ENCODE peak calls at places on chromosome 21, in ten cellular contexts. W is CD8-positive, alpha-beta T cell; X is psoas muscle; S is CD4-positive, alpha-beta T cell; C is HCT116; V is colonic mucosa; P is transverse colon; I is lung; J is lower leg skin; O is fibroblast of mammary gland. T is an unnamed sample.

GRCh38 chr21:41678944-41679343 is 87.9 kb downstream of the RIPK4 start:
- DNase-seq in W (no peak), X (peak; percentile 85), S (no peak), C (peak; percentile 96), V (peak; percentile 97), P (peak; percentile 96), I (peak; percentile 97), J (peak; percentile 95), O (peak; percentile 97), T (no peak)

GRCh38 chr21:45390831-45391742 is 13.9 kb upstream of the COL18A1 start:
- DNase-seq in W (no peak), X (no peak), S (no peak), C (no peak), V (no peak), P (no peak), I (no peak), J (no peak), O (no peak), T (no peak)

GRCh38 chr21:26007911-26008579 is 162.5 kb downstream of the APP start:
- DNase-seq in W (no peak), X (no peak), S (no peak), C (no peak), V (no peak), P (no peak), I (no peak), J (no peak), O (no peak), T (no peak)

GRCh38 chr21:41141031-41141457 is 26.9 kb upstream of the BACE2 start:
- DNase-seq in W (no peak), X (no peak), S (no peak), C (no peak), V (no peak), P (no peak), I (no peak), J (no peak), O (peak; percentile 5), T (no peak)

GRCh38 chr21:37230632-37231246 is 36.4 kb downstream of the VPS26C start:
- DNase-seq in W (no peak), X (no peak), S (no peak), C (no peak), V (no peak), P (no peak), I (no peak), J (no peak), O (no peak), T (no peak)

GRCh38 chr21:37266515-37267221 is 466 bp downstream of the VPS26C start:
- DNase-seq in W (no peak), X (peak; percentile 44), S (no peak), C (no peak), V (no peak), P (no peak), I (no peak), J (no peak), O (peak; percentile 28), T (peak; percentile 53)

GRCh38 chr21:28943631-28944030 is 49.0 kb downstream of the LTN1 start:
- DNase-seq in W (no peak), X (no peak), S (no peak), C (no peak), V (no peak), P (no peak), I (no peak), J (no peak), O (peak; percentile 73), T (no peak)

GRCh38 chr21:35925497-35925896 is 134.8 kb downstream of the SETD4 start:
- DNase-seq in W (no peak), X (peak; percentile 17), S (no peak), C (no peak), V (no peak), P (no peak), I (no peak), J (peak; percentile 28), O (peak; percentile 80), T (no peak)

GRCh38 chr21:37198989-37199924 is 67.9 kb downstream of the VPS26C start:
- DNase-seq in W (no peak), X (no peak), S (no peak), C (peak; percentile 66), V (no peak), P (no peak), I (no peak), J (no peak), O (no peak), T (no peak)

GRCh38 chr21:46509760-46510159 is 51.1 kb downstream of the DIP2A start:
- DNase-seq in W (no peak), X (no peak), S (no peak), C (peak; percentile 18), V (peak; percentile 37), P (peak; percentile 49), I (peak; percentile 71), J (no peak), O (peak; percentile 80), T (no peak)

GRCh38 chr21:29149771-29150425 is 19.5 kb downstream of the MAP3K7CL start:
- DNase-seq in W (no peak), X (no peak), S (no peak), C (no peak), V (no peak), P (no peak), I (no peak), J (no peak), O (peak; percentile 75), T (no peak)

GRCh38 chr21:43645987-43646386 is 13.3 kb downstream of the HSF2BP start:
- DNase-seq in W (no peak), X (no peak), S (no peak), C (no peak), V (peak; percentile 26), P (no peak), I (no peak), J (no peak), O (no peak), T (no peak)

GRCh38 chr21:36190736-36191135 is 34.1 kb downstream of the DOP1B start:
- DNase-seq in W (no peak), X (no peak), S (no peak), C (no peak), V (no peak), P (no peak), I (no peak), J (no peak), O (no peak), T (no peak)

GRCh38 chr21:26795866-26796329 is 49.3 kb downstream of the ADAMTS1 start:
- DNase-seq in W (no peak), X (no peak), S (no peak), C (no peak), V (peak; percentile 72), P (peak; percentile 63), I (no peak), J (no peak), O (peak; percentile 99), T (no peak)

GRCh38 chr21:18602711-18603110 is 199.1 kb upstream of the TMPRSS15 start:
- DNase-seq in W (no peak), X (no peak), S (no peak), C (no peak), V (no peak), P (no peak), I (no peak), J (no peak), O (no peak), T (no peak)

GRCh38 chr21:41762753-41763152 is 4.1 kb downstream of the RIPK4 start:
- DNase-seq in W (no peak), X (no peak), S (no peak), C (no peak), V (no peak), P (no peak), I (no peak), J (no peak), O (no peak), T (no peak)

GRCh38 chr21:28072601-28073000 is 920.1 kb downstream of the LTN1 start:
- DNase-seq in W (no peak), X (no peak), S (no peak), C (no peak), V (no peak), P (no peak), I (no peak), J (no peak), O (no peak), T (no peak)

GRCh38 chr21:32134441-32135159 is 144.2 kb downstream of the MIS18A start:
- DNase-seq in W (no peak), X (no peak), S (no peak), C (no peak), V (no peak), P (no peak), I (no peak), J (no peak), O (no peak), T (no peak)
- TF ChIP-seq CTCF in W (no peak), X (no peak), S (no peak), C (no peak), V (no peak), P (no peak), I (no peak), J (no peak), O (no peak), T (no peak)

GRCh38 chr21:31659286-31660133 is at the start of gene SOD1:
- DNase-seq in W (peak; percentile 93), X (peak; percentile 96), S (peak; percentile 98), C (peak; percentile 81), V (peak; percentile 97), P (peak; percentile 96), I (peak; percentile 94), J (peak; percentile 94), O (peak; percentile 87), T (peak; percentile 95)
- TF ChIP-seq CTCF in W (no peak), X (peak; percentile 8), S (no peak), C (no peak), V (no peak), P (no peak), I (no peak), J (no peak), O (no peak), T (no peak)

GRCh38 chr21:34797926-34798595 is 129.3 kb downstream of the CLIC6 start:
- DNase-seq in W (no peak), X (no peak), S (no peak), C (no peak), V (no peak), P (no peak), I (no peak), J (no peak), O (no peak), T (no peak)
- TF ChIP-seq CTCF in W (no peak), X (no peak), S (no peak), C (no peak), V (no peak), P (no peak), I (no peak), J (no peak), O (no peak), T (no peak)

GRCh38 chr21:15029077-15029476 is 35.7 kb downstream of the NRIP1 start:
- DNase-seq in W (no peak), X (no peak), S (no peak), C (no peak), V (no peak), P (no peak), I (no peak), J (no peak), O (no peak), T (no peak)

GRCh38 chr21:15027056-15027455 is 37.7 kb downstream of the NRIP1 start:
- DNase-seq in W (no peak), X (no peak), S (no peak), C (no peak), V (no peak), P (no peak), I (no peak), J (no peak), O (no peak), T (no peak)

GRCh38 chr21:15026370-15026769 is 38.4 kb downstream of the NRIP1 start:
- DNase-seq in W (no peak), X (no peak), S (no peak), C (no peak), V (no peak), P (no peak), I (no peak), J (no peak), O (no peak), T (no peak)

GRCh38 chr21:15031790-15032357 is 32.9 kb downstream of the NRIP1 start:
- DNase-seq in W (no peak), X (no peak), S (no peak), C (no peak), V (no peak), P (no peak), I (no peak), J (no peak), O (peak; percentile 85), T (no peak)

GRCh38 chr21:15028186-15028585 is 36.6 kb downstream of the NRIP1 start:
- DNase-seq in W (no peak), X (no peak), S (no peak), C (no peak), V (no peak), P (no peak), I (no peak), J (no peak), O (no peak), T (no peak)
- TF ChIP-seq CTCF in W (no peak), X (no peak), S (no peak), C (no peak), V (no peak), P (no peak), I (no peak), J (no peak), O (no peak), T (no peak)

T was measured in natural killer cell.